ENCODE peak calls at places on chromosomes 1 and 21, in eight cellular contexts. C is ascending aorta, S is B cell, H is lower lobe of right lung, B is HCT116, R is A549, U is fibroblast of pulmonary artery, I is AG09319. K is an unnamed sample.

GRCh38 chr1:226611301-226611700 is 62.7 kb downstream of the STUM start:
- DNase-seq in C (no peak), S (no peak), H (no peak), B (no peak), R (no peak), U (no peak), I (no peak), K (no peak)

GRCh38 chr1:24341260-24341659 is 22.1 kb downstream of the GRHL3 start:
- DNase-seq in C (no peak), S (no peak), H (no peak), B (no peak), R (no peak), U (no peak), I (no peak), K (no peak)

GRCh38 chr1:62685431-62685859 is 2.7 kb downstream of the DOCK7 start:
- DNase-seq in C (no peak), S (no peak), H (no peak), B (no peak), R (no peak), U (peak), I (no peak), K (no peak)

GRCh38 chr1:87766737-87767136 is 438.1 kb downstream of the LMO4 start:
- DNase-seq in C (no peak), S (no peak), H (no peak), B (no peak), R (peak), U (peak), I (no peak), K (peak)

GRCh38 chr1:201782353-201782752 is 46.6 kb upstream of the IPO9 start:
- DNase-seq in C (no peak), S (no peak), H (no peak), B (no peak), R (no peak), U (no peak), I (no peak), K (no peak)

GRCh38 chr1:176058686-176059085 is 148.4 kb downstream of the COP1 start:
- DNase-seq in C (no peak), S (no peak), H (no peak), B (no peak), R (no peak), U (no peak), I (no peak), K (no peak)

GRCh38 chr1:33443705-33444180 is 12.8 kb upstream of the PHC2 start:
- DNase-seq in C (no peak), S (no peak), H (no peak), B (no peak), R (no peak), U (no peak), I (no peak), K (no peak)

GRCh38 chr1:237972186-237972585 is 81.5 kb upstream of the ZP4 start:
- DNase-seq in C (no peak), S (no peak), H (no peak), B (no peak), R (no peak), U (no peak), I (no peak), K (no peak)

GRCh38 chr21:44299085-44299457 is 782 bp upstream of the PFKL start:
- DNase-seq in C (no peak), S (no peak), H (no peak), B (no peak), R (no peak), U (peak), I (no peak), K (no peak)

GRCh38 chr1:197737916-197738315 is 37.4 kb downstream of the DENND1B start:
- DNase-seq in C (no peak), S (no peak), H (no peak), B (no peak), R (no peak), U (no peak), I (no peak), K (no peak)

GRCh38 chr1:54107131-54107530 is 45.7 kb downstream of the CDCP2 start:
- DNase-seq in C (no peak), S (no peak), H (no peak), B (no peak), R (no peak), U (peak), I (no peak), K (no peak)

GRCh38 chr1:84996846-84997666 is at the start of gene MCOLN2:
- DNase-seq in C (no peak), S (peak), H (peak), B (no peak), R (peak), U (peak), I (no peak), K (peak)

GRCh38 chr1:15538750-15539149 is 12.1 kb downstream of the DNAJC16 start:
- DNase-seq in C (no peak), S (no peak), H (no peak), B (no peak), R (no peak), U (no peak), I (no peak), K (no peak)

GRCh38 chr1:70688580-70688979 is 277.5 kb downstream of the CTH start:
- DNase-seq in C (no peak), S (no peak), H (no peak), B (no peak), R (no peak), U (no peak), I (no peak), K (no peak)

GRCh38 chr1:68785328-68785727 is 288.4 kb upstream of the DEPDC1 start:
- DNase-seq in C (no peak), S (no peak), H (no peak), B (no peak), R (no peak), U (no peak), I (no peak), K (no peak)

GRCh38 chr1:12134716-12135115 is 32.1 kb upstream of the TNFRSF1B start:
- DNase-seq in C (no peak), S (no peak), H (peak), B (no peak), R (no peak), U (no peak), I (no peak), K (no peak)

GRCh38 chr1:200306954-200307754 is 102.7 kb downstream of the ZNF281 start:
- DNase-seq in C (no peak), S (peak), H (no peak), B (peak), R (peak), U (peak), I (no peak), K (peak)

GRCh38 chr1:207239874-207240273 is 81.6 kb upstream of the CD55 start:
- DNase-seq in C (no peak), S (no peak), H (no peak), B (no peak), R (peak), U (no peak), I (no peak), K (no peak)

GRCh38 chr1:33030575-33030974 is 6.1 kb downstream of the AK2 start:
- DNase-seq in C (no peak), S (no peak), H (no peak), B (no peak), R (no peak), U (peak), I (no peak), K (no peak)

GRCh38 chr21:33860332-33860879 is 55.2 kb downstream of the ATP5PO start:
- DNase-seq in C (no peak), S (no peak), H (no peak), B (no peak), R (no peak), U (no peak), I (no peak), K (no peak)

GRCh38 chr1:186605762-186606350 is 74.4 kb downstream of the PTGS2 start:
- DNase-seq in C (no peak), S (peak), H (peak), B (peak), R (peak), U (peak), I (no peak), K (peak)

GRCh38 chr1:115467790-115468189 is 129.7 kb upstream of the NGF start:
- DNase-seq in C (no peak), S (no peak), H (no peak), B (no peak), R (no peak), U (no peak), I (no peak), K (no peak)

GRCh38 chr1:9031484-9032259 is 5.4 kb upstream of the SLC2A7 start:
- DNase-seq in C (no peak), S (no peak), H (no peak), B (no peak), R (no peak), U (no peak), I (no peak), K (no peak)

GRCh38 chr1:200889571-200889970 is 5.1 kb upstream of the INAVA start:
- DNase-seq in C (no peak), S (no peak), H (no peak), B (no peak), R (no peak), U (no peak), I (no peak), K (no peak)

GRCh38 chr1:61873581-61873980 is 131.3 kb downstream of the PATJ start:
- DNase-seq in C (no peak), S (no peak), H (no peak), B (no peak), R (no peak), U (no peak), I (no peak), K (no peak)

GRCh38 chr1:46520063-46520911 is 30.7 kb downstream of the DMBX1 start:
- DNase-seq in C (no peak), S (no peak), H (no peak), B (peak), R (peak), U (peak), I (no peak), K (peak)

GRCh38 chr1:87463917-87464565 is 135.4 kb downstream of the LMO4 start:
- DNase-seq in C (no peak), S (no peak), H (no peak), B (no peak), R (no peak), U (peak), I (no peak), K (no peak)

GRCh38 chr21:45290948-45291612 is 3.4 kb upstream of the POFUT2 start:
- DNase-seq in C (no peak), S (no peak), H (peak), B (no peak), R (no peak), U (peak), I (no peak), K (no peak)

GRCh38 chr1:223031690-223032601 is 111.1 kb downstream of the TLR5 start:
- DNase-seq in C (peak), S (no peak), H (no peak), B (no peak), R (peak), U (peak), I (peak), K (no peak)

GRCh38 chr1:7095343-7095964 is 310.2 kb downstream of the CAMTA1 start:
- DNase-seq in C (no peak), S (no peak), H (no peak), B (no peak), R (no peak), U (no peak), I (no peak), K (no peak)

GRCh38 chr21:32733356-32733755 is 5.5 kb upstream of the SYNJ1 start:
- DNase-seq in C (no peak), S (no peak), H (no peak), B (no peak), R (no peak), U (no peak), I (no peak), K (no peak)

GRCh38 chr1:193368302-193368701 is 181.9 kb upstream of the B3GALT2 start:
- DNase-seq in C (no peak), S (peak), H (no peak), B (no peak), R (no peak), U (no peak), I (no peak), K (no peak)

GRCh38 chr1:22629886-22630285 is 6.5 kb upstream of the C1QA start:
- DNase-seq in C (no peak), S (no peak), H (no peak), B (no peak), R (no peak), U (no peak), I (no peak), K (no peak)

GRCh38 chr1:83909687-83910086 is 89.2 kb downstream of the TTLL7 start:
- DNase-seq in C (no peak), S (no peak), H (no peak), B (no peak), R (no peak), U (peak), I (no peak), K (no peak)

GRCh38 chr1:57331620-57332019 is 92.2 kb downstream of the DAB1 start:
- DNase-seq in C (no peak), S (no peak), H (no peak), B (no peak), R (no peak), U (no peak), I (no peak), K (no peak)

GRCh38 chr21:41589131-41589530 is 81.2 kb upstream of the TMPRSS2 start:
- DNase-seq in C (no peak), S (no peak), H (no peak), B (no peak), R (no peak), U (no peak), I (no peak), K (no peak)
- TF ChIP-seq CTCF in C (no peak), S (no peak), H (no peak), B (no peak), R (no peak), U (no peak), I (peak), K (no peak)

GRCh38 chr1:20834192-20834591 is 47.1 kb upstream of the HP1BP3 start:
- DNase-seq in C (no peak), S (no peak), H (no peak), B (no peak), R (no peak), U (no peak), I (no peak), K (no peak)

GRCh38 chr1:20830378-20830777 is 43.3 kb upstream of the HP1BP3 start:
- DNase-seq in C (no peak), S (no peak), H (no peak), B (no peak), R (no peak), U (no peak), I (no peak), K (no peak)

GRCh38 chr1:20834780-20835179 is 47.7 kb upstream of the HP1BP3 start:
- DNase-seq in C (no peak), S (no peak), H (no peak), B (no peak), R (no peak), U (no peak), I (peak), K (no peak)

GRCh38 chr1:20829531-20829930 is 42.4 kb upstream of the HP1BP3 start:
- DNase-seq in C (no peak), S (no peak), H (no peak), B (no peak), R (no peak), U (no peak), I (no peak), K (no peak)

GRCh38 chr1:20829946-20830345 is 42.8 kb upstream of the HP1BP3 start:
- DNase-seq in C (no peak), S (no peak), H (no peak), B (no peak), R (no peak), U (no peak), I (no peak), K (no peak)
- TF ChIP-seq CTCF in C (no peak), S (no peak), H (no peak), B (no peak), R (no peak), U (no peak), I (no peak), K (no peak)

GRCh38 chr1:214808845-214809460 is 206.0 kb downstream of the CENPF start:
- DNase-seq in C (no peak), S (no peak), H (no peak), B (peak), R (peak), U (peak), I (no peak), K (peak)
- TF ChIP-seq CTCF in C (no peak), S (no peak), H (no peak), B (peak), R (peak), U (peak), I (peak), K (peak)

DNA sequence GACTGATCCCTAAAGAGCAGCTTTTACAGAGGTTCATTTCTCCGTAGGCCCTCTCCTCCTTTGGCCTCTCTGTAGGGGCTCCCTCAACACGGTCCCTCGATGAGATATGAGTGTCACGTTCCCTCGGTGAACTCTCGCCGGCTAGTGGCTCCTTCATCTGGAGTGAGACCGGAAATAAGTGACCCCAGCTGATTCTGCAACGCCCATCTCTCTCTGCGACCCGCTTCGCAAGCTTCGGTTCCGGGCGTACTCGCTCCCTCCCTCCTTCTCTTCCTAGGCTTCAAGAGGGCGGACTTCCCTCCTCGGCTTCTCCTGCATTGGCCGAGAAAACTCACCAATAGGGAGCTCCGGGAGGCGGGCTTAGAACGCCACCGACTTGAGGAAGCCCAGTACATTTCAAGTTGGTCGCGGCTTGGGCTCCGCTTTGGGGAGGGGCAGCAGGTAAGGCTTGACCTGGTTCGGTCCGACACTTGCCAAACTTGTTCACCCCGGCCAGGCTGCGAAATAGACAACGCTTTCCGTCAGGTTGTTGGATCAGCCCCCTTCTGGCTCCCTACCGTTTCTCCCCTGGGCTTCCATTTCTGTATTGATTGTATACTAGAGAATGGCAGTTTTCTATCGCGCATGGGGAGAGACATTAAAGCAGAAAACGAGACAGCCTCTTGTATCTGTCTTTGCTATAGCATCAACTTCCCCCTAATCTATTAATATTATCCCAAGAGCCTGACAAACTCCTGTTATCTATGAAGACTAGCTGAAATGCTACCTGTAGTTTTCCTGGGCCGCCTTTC is at the start of the genes ANKRD34A and POLR3GL:
- DNase-seq in C (peak), S (peak), H (peak), B (peak), R (peak), U (peak), I (peak), K (peak)
- TF ChIP-seq CTCF in C (no peak), S (no peak), H (no peak), B (no peak), R (no peak), U (no peak), I (no peak), K (no peak)

K was measured in Calu3.